ENCODE peak calls at places on chromosomes 5 and 9, in six cellular contexts. L, R, V, Y, H and Z are unnamed samples.

GRCh38 chr9:126599047-126599650 is 14.6 kb upstream of the LMX1B start:
- DNase-seq in L (no peak), R (no peak), V (no peak), Y (peak; percentile 22), H (no peak), Z (no peak)

GRCh38 chr5:40477856-40478546 is 201.7 kb upstream of the PTGER4 start:
- DNase-seq in L (no peak), R (no peak), V (no peak), Y (no peak), H (no peak), Z (no peak)

GRCh38 chr9:98331536-98332259 is 76.2 kb upstream of the TBC1D2 start:
- DNase-seq in L (no peak), R (no peak), V (no peak), Y (no peak), H (no peak), Z (no peak)

GRCh38 chr5:171137768-171138540 is 171.1 kb upstream of the TLX3 start:
- DNase-seq in L (no peak), R (no peak), V (no peak), Y (peak; percentile 22), H (no peak), Z (no peak)

GRCh38 chr5:10599828-10600227 is 36.0 kb downstream of the ANKRD33B start:
- DNase-seq in L (no peak), R (no peak), V (peak; percentile 35), Y (no peak), H (no peak), Z (no peak)

GRCh38 chr5:122163151-122164069 is 34.1 kb downstream of the ZNF474 start:
- DNase-seq in L (no peak), R (no peak), V (no peak), Y (peak; percentile 92), H (no peak), Z (peak; percentile 25)

GRCh38 chr5:14189680-14190079 is 46.5 kb downstream of the TRIO start:
- DNase-seq in L (no peak), R (no peak), V (no peak), Y (no peak), H (no peak), Z (no peak)

GRCh38 chr5:133108481-133108921 is 56.7 kb downstream of the HSPA4 start:
- DNase-seq in L (no peak), R (peak; percentile 69), V (no peak), Y (peak; percentile 77), H (no peak), Z (no peak)

GRCh38 chr5:27434335-27434734 is 395.9 kb upstream of the CDH9 start:
- DNase-seq in L (no peak), R (no peak), V (no peak), Y (no peak), H (no peak), Z (no peak)

GRCh38 chr9:133619791-133620190 is 10.6 kb upstream of the FAM163B start:
- DNase-seq in L (no peak), R (no peak), V (no peak), Y (peak; percentile 17), H (no peak), Z (no peak)

GRCh38 chr9:68546596-68547390 is 6.1 kb upstream of the TMEM252 start:
- DNase-seq in L (no peak), R (peak; percentile 80), V (no peak), Y (no peak), H (no peak), Z (no peak)

GRCh38 chr5:92758552-92758951 is 822.5 kb downstream of the NR2F1-AS1 start:
- DNase-seq in L (no peak), R (no peak), V (no peak), Y (peak; percentile 64), H (no peak), Z (no peak)

GRCh38 chr5:1106385-1107166 is 5.3 kb downstream of the SLC12A7 start:
- DNase-seq in L (no peak), R (no peak), V (no peak), Y (no peak), H (no peak), Z (no peak)

GRCh38 chr5:1109542-1110259 is 2.2 kb downstream of the SLC12A7 start:
- DNase-seq in L (no peak), R (no peak), V (no peak), Y (no peak), H (no peak), Z (no peak)

GRCh38 chr5:1107167-1108007 is 4.5 kb downstream of the SLC12A7 start:
- DNase-seq in L (no peak), R (no peak), V (no peak), Y (no peak), H (no peak), Z (no peak)

GRCh38 chr5:1108865-1109174 is 3.0 kb downstream of the SLC12A7 start:
- DNase-seq in L (no peak), R (no peak), V (no peak), Y (no peak), H (no peak), Z (no peak)

GRCh38 chr5:1108008-1108864 is 3.6 kb downstream of the SLC12A7 start:
- DNase-seq in L (no peak), R (peak; percentile 47), V (no peak), Y (no peak), H (no peak), Z (no peak)
- H3K4me3 ChIP-seq in L (no peak overlapping the region), R (no peak overlapping the region), V (no peak overlapping the region), Y (no peak overlapping the region), H (no peak overlapping the region), Z (no peak overlapping the region)

GRCh38 chr5:2783223-2783622 is 31.7 kb upstream of the IRX2 start:
- DNase-seq in L (no peak), R (peak; percentile 21), V (no peak), Y (no peak), H (no peak), Z (no peak)
- TF ChIP-seq CTCF in L (no peak), R (peak; percentile 58), V (peak; percentile 44), Y (no peak), H (no peak), Z (no peak)

GRCh38 chr9:20242767-20243166 is 379.5 kb downstream of the MLLT3 start:
- DNase-seq in L (no peak), R (peak; percentile 23), V (no peak), Y (no peak), H (no peak), Z (no peak)
- H3K4me3 ChIP-seq in L (no peak overlapping the region), R (no peak overlapping the region), V (no peak overlapping the region), Y (no peak overlapping the region), H (no peak overlapping the region), Z (no peak overlapping the region)

GRCh38 chr9:7533376-7534090 is 266.0 kb downstream of the DMAC1 start:
- DNase-seq in L (no peak), R (no peak), V (no peak), Y (no peak), H (no peak), Z (no peak)

GRCh38 chr9:7534211-7534935 is 265.2 kb downstream of the DMAC1 start:
- DNase-seq in L (no peak), R (no peak), V (no peak), Y (no peak), H (no peak), Z (no peak)

DNA sequence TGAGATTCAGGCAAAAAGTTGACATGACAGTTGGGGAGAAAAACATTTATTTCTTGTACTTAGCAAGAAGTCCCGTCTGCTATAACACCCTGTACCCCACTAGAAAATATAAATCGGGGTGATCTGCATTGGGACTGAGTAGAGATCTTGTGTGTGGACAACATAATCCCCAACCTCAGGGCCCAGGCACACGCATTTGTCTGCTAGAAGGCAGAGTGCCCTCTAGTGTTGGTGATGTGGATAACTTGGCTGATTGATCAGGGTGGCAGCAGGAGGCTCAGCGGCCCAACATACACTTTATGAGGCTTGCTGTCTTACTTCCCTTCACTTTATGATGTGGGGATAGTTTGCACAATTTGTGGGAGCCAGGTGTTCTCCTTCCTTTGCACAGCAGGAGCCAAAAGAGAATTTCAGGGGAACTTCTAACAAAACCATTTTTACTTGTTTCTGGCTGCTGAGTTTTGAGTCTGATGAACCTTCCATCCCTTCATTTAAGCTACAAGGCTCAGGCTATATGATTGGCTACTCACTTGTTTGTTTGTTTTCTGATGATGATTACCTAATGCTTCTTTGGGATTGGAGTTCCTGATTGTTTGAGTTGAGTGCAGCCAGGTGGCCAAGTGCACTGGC is 263.2 kb downstream of the DMAC1 start:
- DNase-seq in L (no peak), R (peak; percentile 80), V (no peak), Y (peak; percentile 22), H (peak; percentile 64), Z (peak; percentile 15)
- TF ChIP-seq CTCF in L (peak; percentile 59), R (peak; percentile 94), V (peak; percentile 94), Y (peak; percentile 70), H (peak; percentile 77), Z (peak; percentile 69)

GRCh38 chr5:62626534-62626933 is 47.9 kb downstream of the LRRC70 start:
- DNase-seq in L (no peak), R (no peak), V (no peak), Y (no peak), H (no peak), Z (no peak)
- H3K4me3 ChIP-seq in L (no peak overlapping the region), R (no peak overlapping the region), V (no peak overlapping the region), Y (no peak overlapping the region), H (no peak overlapping the region), Z (no peak overlapping the region)

GRCh38 chr5:1660037-1660400 is 136.3 kb upstream of the LPCAT1 start:
- DNase-seq in L (no peak), R (no peak), V (no peak), Y (peak; percentile 70), H (no peak), Z (no peak)

GRCh38 chr5:1661311-1661710 is 137.6 kb upstream of the LPCAT1 start:
- DNase-seq in L (no peak), R (no peak), V (no peak), Y (peak; percentile 60), H (no peak), Z (peak; percentile 40)

GRCh38 chr5:1659100-1660036 is 135.6 kb upstream of the LPCAT1 start:
- DNase-seq in L (no peak), R (no peak), V (no peak), Y (peak; percentile 78), H (no peak), Z (peak; percentile 25)

GRCh38 chr5:1661831-1662558 is 137.6 kb downstream of the MRPL36 start:
- DNase-seq in L (no peak), R (no peak), V (no peak), Y (no peak), H (no peak), Z (no peak)

GRCh38 chr5:1660511-1660910 is 136.8 kb upstream of the LPCAT1 start:
- DNase-seq in L (no peak), R (no peak), V (no peak), Y (peak; percentile 62), H (no peak), Z (no peak)
- TF ChIP-seq CTCF in L (no peak), R (no peak), V (no peak), Y (no peak), H (no peak), Z (no peak)

GRCh38 chr5:36648426-36648825 is 42.0 kb downstream of the SLC1A3 start:
- DNase-seq in L (no peak), R (no peak), V (no peak), Y (no peak), H (no peak), Z (no peak)
- H3K4me3 ChIP-seq in L (no peak overlapping the region), R (no peak overlapping the region), V (no peak overlapping the region), Y (no peak overlapping the region), H (no peak overlapping the region), Z (no peak overlapping the region)